ENCODE peak calls at places on chromosomes 11 and 22, in six cellular contexts. B is AG04450; O is activated naive CD8-positive, alpha-beta T cell treated with anti-CD3 and anti-CD28 coated beads, Interleukin-2, amount 50 U/mL, for 16 hours; L is stimulated activated CD4-positive, alpha-beta T cell treated with anti-CD3 and anti-CD28 coated beads, TNF-alpha, amount 100 ng/mL, for 4 hours; H is HEK293T; C is prostate gland. I is an unnamed sample.

GRCh38 chr22:46007003-46007847 is 30.3 kb upstream of the WNT7B start:
- DNase-seq in O (no peak), C (peak; percentile 70), L (no peak), H (no peak), B (no peak), I (no peak)

GRCh38 chr11:73177380-73178091 is 35.4 kb upstream of the FCHSD2 start:
- DNase-seq in H (no peak), C (no peak), L (no peak), B (no peak), O (no peak), I (no peak)

GRCh38 chr11:107017433-107018227 is 646 bp downstream of the GUCY1A2 start:
- DNase-seq in L (no peak), B (no peak), H (peak; percentile 59), O (no peak), C (peak; percentile 27), I (no peak)

GRCh38 chr11:19380375-19380774 is 139.6 kb upstream of the E2F8 start:
- DNase-seq in L (no peak), C (no peak), O (no peak), B (no peak), H (no peak), I (no peak)

GRCh38 chr22:42927966-42928365 is 70.9 kb upstream of the ARFGAP3 start:
- DNase-seq in L (no peak), H (no peak), B (no peak), O (no peak), C (no peak), I (no peak)

GRCh38 chr11:128663824-128664223 is 30.0 kb upstream of the FLI1 start:
- DNase-seq in H (no peak), L (no peak), B (no peak), O (no peak), C (no peak), I (no peak)

GRCh38 chr11:110472858-110473257 is 43.1 kb downstream of the FDX1 start:
- DNase-seq in C (no peak), O (no peak), L (no peak), B (no peak), H (no peak), I (no peak)

GRCh38 chr22:18954941-18955571 is 19.0 kb upstream of the PRODH start:
- DNase-seq in C (no peak), L (no peak), B (no peak), H (no peak), O (no peak), I (no peak)

GRCh38 chr11:68704887-68705286 is 20.5 kb downstream of the GAL start:
- DNase-seq in C (no peak), B (no peak), L (no peak), H (peak; percentile 53), O (no peak), I (no peak)

GRCh38 chr22:19819911-19820879 is 34.5 kb downstream of the GNB1L start:
- DNase-seq in C (no peak), H (no peak), O (no peak), L (no peak), B (no peak), I (no peak)

GRCh38 chr11:112886707-112887370 is 74.4 kb upstream of the NCAM1 start:
- DNase-seq in B (no peak), H (no peak), C (no peak), L (no peak), O (no peak), I (peak; percentile 62)

GRCh38 chr22:40128989-40129388 is 48.7 kb upstream of the TNRC6B start:
- DNase-seq in O (no peak), B (no peak), H (no peak), L (no peak), C (no peak), I (peak; percentile 80)

GRCh38 chr11:66739983-66740382 is 11.0 kb upstream of the SPTBN2 start:
- DNase-seq in H (no peak), B (no peak), O (no peak), L (no peak), C (no peak), I (no peak)

GRCh38 chr11:10322830-10323792 is 18.2 kb downstream of the ADM start:
- DNase-seq in O (no peak), B (no peak), L (no peak), C (peak; percentile 46), H (peak; percentile 51), I (peak; percentile 26)

GRCh38 chr11:33475999-33476398 is 218.8 kb downstream of the HIPK3 start:
- DNase-seq in B (peak; percentile 13), H (peak; percentile 37), L (no peak), C (peak; percentile 36), O (no peak), I (no peak)

GRCh38 chr22:46571642-46572250 is 34.3 kb upstream of the CELSR1 start:
- DNase-seq in C (no peak), H (no peak), L (no peak), O (no peak), B (no peak), I (no peak)

GRCh38 chr22:44463151-44463550 is 34.9 kb downstream of the RTL6 start:
- DNase-seq in L (no peak), O (no peak), C (no peak), B (no peak), H (no peak), I (no peak)